ENCODE peak calls at places on chromosomes 12 and 14, in four cellular contexts. L, P, D and U are unnamed samples.

GRCh38 chr12:30485230-30485890 is 210.3 kb downstream of the IPO8 start:
- DNase-seq in L (no peak), P (no peak), D (no peak), U (no peak)

GRCh38 chr12:47736877-47737676 is 11.8 kb upstream of the ENDOU start:
- DNase-seq in L (peak; percentile 84), P (no peak), D (no peak), U (peak; percentile 66)

GRCh38 chr12:56020437-56021189 is at the start of gene IKZF4:
- DNase-seq in L (peak; percentile 58), P (no peak), D (no peak), U (no peak)

GRCh38 chr14:68285421-68286179 is 466.0 kb downstream of the RAD51B start:
- DNase-seq in L (no peak), P (no peak), D (no peak), U (no peak)

GRCh38 chr12:78863482-78864427 is 819 bp upstream of the SYT1 start:
- DNase-seq in L (peak; percentile 14), P (peak; percentile 86), D (peak; percentile 24), U (no peak)

GRCh38 chr14:50008562-50009355 is 107.6 kb downstream of the VCPKMT start:
- DNase-seq in L (no peak), P (peak; percentile 94), D (no peak), U (no peak)

GRCh38 chr14:60087664-60088063 is 4.1 kb upstream of the PCNX4 start:
- DNase-seq in L (no peak), P (no peak), D (no peak), U (no peak)

GRCh38 chr12:49264466-49264872 is 413 bp upstream of the TUBA1C start:
- DNase-seq in L (no peak), P (no peak), D (no peak), U (no peak)

GRCh38 chr14:99420711-99421110 is 59.9 kb downstream of the SETD3 start:
- DNase-seq in L (no peak), P (no peak), D (no peak), U (peak; percentile 87)

GRCh38 chr14:54652188-54652889 is 85.4 kb downstream of the SAMD4A start:
- DNase-seq in L (peak; percentile 84), P (peak; percentile 98), D (peak; percentile 98), U (peak; percentile 97)

GRCh38 chr12:65596514-65597010 is 227.7 kb upstream of the HMGA2 start:
- DNase-seq in L (no peak), P (peak; percentile 99), D (no peak), U (no peak)

GRCh38 chr14:29242755-29243340 is 476.3 kb downstream of the FOXG1 start:
- DNase-seq in L (no peak), P (no peak), D (peak; percentile 55), U (no peak)

GRCh38 chr12:53180931-53181645 is 363 bp upstream of the CSAD start:
- DNase-seq in L (peak; percentile 79), P (peak; percentile 70), D (peak; percentile 18), U (no peak)

GRCh38 chr12:75954076-75954475 is 77.5 kb downstream of the PHLDA1 start:
- DNase-seq in L (no peak), P (peak; percentile 95), D (peak; percentile 89), U (peak; percentile 85)

DNA sequence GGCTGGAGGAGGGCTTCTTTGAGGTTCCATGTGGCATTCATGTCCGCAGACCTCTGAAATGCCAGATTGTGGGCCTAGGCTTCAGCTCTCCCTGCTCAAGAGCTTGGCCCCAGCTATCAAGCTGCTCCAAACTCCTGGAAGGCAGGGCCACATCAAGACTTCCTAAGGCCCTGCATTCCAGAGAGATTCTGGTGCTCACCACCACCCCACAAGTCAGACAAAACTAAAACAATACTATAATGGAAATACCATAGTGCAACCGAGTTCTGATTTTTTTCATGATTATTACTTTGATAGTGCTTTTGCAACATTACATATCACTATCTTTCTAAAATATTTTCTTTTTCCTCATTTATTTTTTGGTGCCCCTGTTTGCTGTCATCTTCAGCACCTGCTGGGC is 86.3 kb downstream of the CALM1 start:
- DNase-seq in L (no peak), P (no peak), D (no peak), U (no peak)
- H3K4me3 ChIP-seq in L (no peak overlapping the region), P (no peak overlapping the region), D (no peak overlapping the region), U (no peak overlapping the region)

DNA sequence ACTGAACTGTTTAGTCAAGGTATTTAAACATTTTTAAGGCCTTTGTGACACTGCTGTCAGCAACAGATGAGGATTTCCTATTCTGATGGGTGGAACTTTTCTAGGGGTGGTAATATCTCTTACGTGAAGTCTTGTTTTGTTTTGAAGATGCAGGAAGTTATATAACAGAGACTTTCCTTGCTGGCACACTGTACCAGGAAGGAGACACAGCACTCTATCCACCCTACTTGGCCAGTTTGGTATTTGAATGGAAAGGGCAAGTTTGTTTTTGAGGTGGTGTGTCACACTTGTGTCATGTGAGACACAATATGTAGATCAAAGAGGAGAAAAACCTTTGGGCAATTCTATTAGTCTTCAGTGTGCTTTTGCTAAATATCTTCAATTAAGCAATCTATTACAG is 51.6 kb upstream of the SRP54 start:
- DNase-seq in L (no peak), P (peak; percentile 8), D (no peak), U (no peak)
- H3K4me3 ChIP-seq in L (no peak overlapping the region), P (no peak overlapping the region), D (no peak overlapping the region), U (no peak overlapping the region)

GRCh38 chr12:95857799-95858198 is 953 bp upstream of the SNRPF start:
- DNase-seq in L (no peak), P (no peak), D (no peak), U (no peak)
- H3K4me3 ChIP-seq in L (peak overlapping the region; percentile 74), P (no peak overlapping the region), D (peak overlapping the region; percentile 80), U (peak overlapping the region; percentile 88)

GRCh38 chr14:61837336-61838229 is 75.4 kb downstream of the SNAPC1 start:
- DNase-seq in L (peak; percentile 64), P (peak; percentile 60), D (peak; percentile 63), U (peak; percentile 55)
- H3K4me3 ChIP-seq in L (no peak overlapping the region), P (no peak overlapping the region), D (no peak overlapping the region), U (no peak overlapping the region)

GRCh38 chr14:51093371-51094281 is 1.3 kb downstream of the TRIM9 start:
- DNase-seq in L (peak; percentile 29), P (peak; percentile 35), D (no peak), U (no peak)

GRCh38 chr14:51094901-51095853 is at the start of gene TRIM9:
- DNase-seq in L (peak; percentile 92), P (peak; percentile 97), D (peak; percentile 92), U (peak; percentile 70)

GRCh38 chr14:51095854-51096823 is 1.2 kb upstream of the TRIM9 start:
- DNase-seq in L (peak; percentile 58), P (peak; percentile 48), D (no peak), U (no peak)

GRCh38 chr14:51094282-51094821 is 553 bp downstream of the TRIM9 start:
- DNase-seq in L (peak; percentile 19), P (no peak), D (no peak), U (no peak)

GRCh38 chr14:51092965-51093364 is 1.9 kb downstream of the TRIM9 start:
- DNase-seq in L (no peak), P (no peak), D (no peak), U (no peak)
- H3K4me3 ChIP-seq in L (peak overlapping the region; percentile 75), P (no peak overlapping the region), D (peak overlapping the region; percentile 61), U (no peak overlapping the region)

DNA sequence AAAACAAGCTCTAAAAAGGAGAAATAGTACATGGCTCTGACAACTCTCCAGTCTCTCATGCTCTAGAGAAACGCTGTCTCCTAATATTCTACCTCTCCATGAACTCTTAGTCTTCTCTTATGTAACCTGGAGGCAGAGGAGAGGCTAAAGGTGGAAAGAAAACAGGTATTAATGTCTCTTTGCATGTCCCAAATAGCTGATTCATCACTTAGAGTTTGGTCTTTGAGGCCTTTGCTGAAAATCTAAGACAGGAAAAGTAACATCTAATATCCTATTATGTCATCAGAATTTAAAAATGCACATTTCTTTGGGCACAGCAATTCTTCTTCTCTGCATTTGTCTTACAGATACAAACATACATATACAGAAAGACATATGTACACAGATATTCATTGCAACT is 127.2 kb downstream of the DHRS2 start:
- DNase-seq in L (no peak), P (no peak), D (no peak), U (no peak)
- H3K4me3 ChIP-seq in L (no peak overlapping the region), P (no peak overlapping the region), D (no peak overlapping the region), U (no peak overlapping the region)